ENCODE peak calls at places on chromosomes 3 and 15, in ten cellular contexts. A, S, J, F, Z, X, V, P, K and U are unnamed samples.

GRCh38 chr15:42118650-42119531 is 24.5 kb upstream of the PLA2G4D start:
- DNase-seq in A (no peak), S (no peak), J (peak), F (no peak), Z (no peak), X (peak), V (no peak), P (no peak), K (peak), U (no peak)

GRCh38 chr15:74775894-74776293 is 6.0 kb upstream of the CSK start:
- DNase-seq in A (no peak), S (no peak), J (no peak), F (no peak), Z (no peak), X (no peak), V (no peak), P (no peak), K (no peak), U (no peak)

GRCh38 chr3:150147776-150148175 is 177.1 kb upstream of the PFN2 start:
- DNase-seq in A (peak), S (peak), J (no peak), F (peak), Z (no peak), X (no peak), V (no peak), P (peak), K (no peak), U (peak)

GRCh38 chr3:46923559-46924350 is 46.2 kb downstream of the PTH1R start:
- DNase-seq in A (peak), S (no peak), J (peak), F (peak), Z (peak), X (peak), V (peak), P (no peak), K (no peak), U (peak)

GRCh38 chr3:52237659-52238172 is 1.2 kb downstream of the TWF2 start:
- DNase-seq in A (peak), S (peak), J (no peak), F (peak), Z (peak), X (peak), V (peak), P (peak), K (peak), U (peak)

GRCh38 chr3:46321461-46322104 is 32.3 kb upstream of the CCR2 start:
- DNase-seq in A (no peak), S (no peak), J (no peak), F (no peak), Z (no peak), X (no peak), V (no peak), P (no peak), K (no peak), U (no peak)

GRCh38 chr15:39792025-39792893 is 9.6 kb upstream of the FSIP1 start:
- DNase-seq in A (peak), S (no peak), J (no peak), F (no peak), Z (no peak), X (no peak), V (no peak), P (no peak), K (no peak), U (no peak)

GRCh38 chr3:21752749-21753347 is 1.8 kb upstream of the ZNF385D start:
- DNase-seq in A (peak), S (no peak), J (no peak), F (peak), Z (no peak), X (peak), V (peak), P (no peak), K (peak), U (peak)

GRCh38 chr3:160485931-160486330 is 36.3 kb upstream of the TRIM59 start:
- DNase-seq in A (no peak), S (no peak), J (no peak), F (peak), Z (no peak), X (no peak), V (peak), P (no peak), K (no peak), U (no peak)
- H3K4me3 ChIP-seq in A (peak), S (no peak), J (no peak), F (no peak), Z (no peak), X (no peak), V (no peak), P (peak), K (no peak), U (peak)

DNA sequence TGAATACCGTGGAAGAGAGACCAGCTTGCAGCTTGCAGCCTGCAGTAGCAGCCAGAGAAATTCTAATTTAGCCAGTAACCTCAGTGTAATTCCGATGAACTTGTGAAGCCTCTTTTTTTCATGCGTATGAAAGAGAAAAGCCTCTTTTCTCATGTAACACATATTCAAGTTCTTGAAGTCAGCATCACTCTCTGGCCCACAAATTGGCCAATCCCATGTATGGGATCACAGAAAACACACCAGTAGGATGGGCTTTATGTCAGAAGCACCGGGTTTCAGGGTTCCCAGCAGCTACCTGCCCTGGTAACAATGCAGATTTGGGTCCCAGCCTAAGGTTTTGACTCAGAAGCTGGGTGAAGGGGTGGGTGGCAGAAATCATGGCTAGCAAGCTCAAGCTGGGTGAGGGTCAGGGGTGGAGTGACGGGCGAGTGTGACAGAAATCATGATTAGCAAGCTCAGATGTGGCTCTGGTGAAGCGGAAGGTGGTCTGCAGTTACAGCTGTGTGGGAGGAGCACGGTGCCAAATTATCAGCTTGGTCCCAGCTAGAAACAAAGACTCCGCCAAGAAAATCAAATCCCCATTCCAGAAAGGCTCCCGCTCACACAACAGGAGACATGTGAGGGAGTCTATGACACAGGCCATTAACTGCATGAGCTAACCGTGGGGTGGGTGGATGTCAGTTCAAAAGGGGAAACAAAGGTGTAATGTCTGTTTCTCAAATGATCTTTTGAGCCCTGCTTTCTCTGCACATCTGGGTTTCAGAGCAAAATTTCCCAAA is 86.7 kb downstream of the SNRK start:
- DNase-seq in A (no peak), S (no peak), J (no peak), F (no peak), Z (no peak), X (peak), V (no peak), P (no peak), K (no peak), U (no peak)
- TF ChIP-seq CTCF in A (no peak), S (no peak), J (no peak), F (no peak), Z (no peak), X (no peak), V (no peak), P (no peak), K (no peak), U (no peak)

GRCh38 chr15:31331389-31331788 is 4.8 kb downstream of the KLF13 start:
- DNase-seq in A (no peak), S (no peak), J (no peak), F (no peak), Z (no peak), X (no peak), V (no peak), P (no peak), K (no peak), U (no peak)

GRCh38 chr15:31329640-31330010 is 3.0 kb downstream of the KLF13 start:
- DNase-seq in A (no peak), S (no peak), J (no peak), F (no peak), Z (no peak), X (no peak), V (no peak), P (no peak), K (no peak), U (no peak)

GRCh38 chr15:31328999-31329639 is 2.5 kb downstream of the KLF13 start:
- DNase-seq in A (no peak), S (no peak), J (peak), F (no peak), Z (peak), X (peak), V (no peak), P (no peak), K (no peak), U (no peak)

GRCh38 chr15:31330836-31331235 is 4.2 kb downstream of the KLF13 start:
- DNase-seq in A (no peak), S (no peak), J (no peak), F (no peak), Z (no peak), X (no peak), V (no peak), P (no peak), K (no peak), U (no peak)

DNA sequence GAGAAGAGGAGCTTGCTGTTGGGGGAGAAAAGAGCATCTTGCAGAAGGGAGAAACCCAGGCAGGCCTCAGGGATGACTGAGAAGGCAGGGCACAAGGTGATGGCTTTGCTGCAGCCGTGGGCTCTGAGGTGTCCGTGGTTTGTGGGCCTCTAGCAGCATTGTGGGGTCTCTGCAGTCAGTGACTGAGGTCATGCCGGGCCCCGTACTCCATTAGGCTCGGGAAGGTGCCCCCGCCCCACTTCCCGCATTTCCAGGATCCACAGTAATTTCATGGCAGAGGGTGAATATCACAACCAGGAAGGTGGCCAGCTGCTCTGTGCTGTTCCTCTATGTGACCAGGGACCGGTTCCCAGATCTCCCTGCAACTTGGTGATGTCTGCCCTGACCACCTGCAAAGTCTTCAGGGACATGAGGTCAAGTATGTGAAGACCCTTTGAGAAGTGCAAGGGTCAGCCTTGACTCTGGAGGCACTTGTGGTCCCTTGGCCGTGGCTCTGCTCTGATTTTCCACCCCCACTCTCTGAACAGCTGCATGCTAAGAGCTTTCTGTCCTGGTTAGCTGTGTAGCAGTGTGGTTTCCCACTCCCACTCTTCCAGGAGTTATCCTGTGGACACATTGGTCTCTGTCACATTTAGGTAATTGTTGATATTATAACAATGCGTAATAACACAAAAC is 3.6 kb downstream of the KLF13 start:
- DNase-seq in A (no peak), S (no peak), J (no peak), F (no peak), Z (no peak), X (no peak), V (no peak), P (no peak), K (no peak), U (no peak)
- H3K4me3 ChIP-seq in A (no peak), S (no peak), J (peak), F (no peak), Z (no peak), X (peak), V (no peak), P (peak), K (no peak), U (no peak)

GRCh38 chr15:47688573-47689086 is 28.7 kb upstream of the SEMA6D start:
- DNase-seq in A (peak), S (no peak), J (no peak), F (peak), Z (no peak), X (no peak), V (peak), P (no peak), K (no peak), U (peak)

GRCh38 chr15:47682661-47683060 is 34.6 kb upstream of the SEMA6D start:
- DNase-seq in A (no peak), S (no peak), J (no peak), F (no peak), Z (no peak), X (no peak), V (no peak), P (no peak), K (no peak), U (no peak)

GRCh38 chr15:47685141-47685870 is 32.0 kb upstream of the SEMA6D start:
- DNase-seq in A (peak), S (no peak), J (no peak), F (peak), Z (no peak), X (peak), V (no peak), P (no peak), K (no peak), U (no peak)
- TF ChIP-seq CTCF in A (no peak), S (no peak), J (no peak), F (no peak), Z (no peak), X (peak), V (no peak), P (no peak), K (no peak), U (no peak)

GRCh38 chr3:63972196-63972595 is 51.1 kb downstream of the PSMD6 start:
- DNase-seq in A (peak), S (no peak), J (no peak), F (peak), Z (no peak), X (no peak), V (no peak), P (no peak), K (no peak), U (peak)

GRCh38 chr3:63968612-63969350 is 54.5 kb downstream of the PSMD6 start:
- DNase-seq in A (peak), S (no peak), J (no peak), F (peak), Z (no peak), X (no peak), V (no peak), P (no peak), K (no peak), U (no peak)

GRCh38 chr3:63969866-63970265 is 53.4 kb downstream of the PSMD6 start:
- DNase-seq in A (no peak), S (no peak), J (no peak), F (no peak), Z (no peak), X (no peak), V (no peak), P (no peak), K (no peak), U (no peak)

GRCh38 chr3:63972987-63973386 is 50.3 kb downstream of the PSMD6 start:
- DNase-seq in A (no peak), S (no peak), J (no peak), F (no peak), Z (no peak), X (no peak), V (no peak), P (no peak), K (no peak), U (no peak)

DNA sequence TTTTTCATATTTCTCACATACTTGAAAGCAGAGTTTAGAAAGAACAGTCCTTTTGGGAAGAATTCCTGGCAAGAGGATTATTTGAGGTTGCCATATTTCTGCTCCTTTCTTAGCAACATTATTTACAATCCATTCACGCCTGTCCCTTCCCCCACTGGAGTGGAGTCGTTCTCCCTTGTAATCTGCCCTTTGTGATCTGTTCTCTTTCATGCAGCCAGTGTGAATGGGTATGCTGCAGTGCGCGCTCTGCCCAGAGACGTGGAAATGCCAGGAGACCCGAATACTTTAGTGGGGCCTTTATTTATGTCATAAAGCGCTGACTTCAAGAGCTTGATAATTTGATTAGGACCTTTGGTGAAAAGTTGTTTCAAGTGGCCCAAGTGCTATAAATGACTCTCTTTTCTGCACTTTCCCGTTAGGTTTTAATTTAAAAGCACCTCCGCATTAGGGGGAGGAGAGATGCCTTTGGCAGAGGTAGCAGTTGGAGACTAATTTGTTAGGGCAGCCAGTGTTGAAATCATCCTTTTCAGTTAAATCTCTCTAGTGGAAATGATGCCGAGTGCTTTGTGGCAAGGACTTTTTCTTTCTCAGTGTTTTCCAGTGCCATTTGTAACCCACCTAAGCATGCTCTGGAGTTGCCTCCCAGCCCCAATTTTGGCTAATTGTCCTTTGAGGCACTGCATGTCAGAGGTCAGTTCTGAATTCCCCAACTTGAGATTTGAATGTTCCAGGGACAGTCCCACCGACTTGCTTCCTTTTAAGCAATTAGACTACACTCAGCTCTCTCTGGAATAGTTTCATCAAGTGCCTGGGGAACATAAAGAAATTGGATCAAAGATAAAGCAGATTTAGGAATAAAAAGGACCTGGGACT is 52.5 kb downstream of the PSMD6 start:
- DNase-seq in A (no peak), S (no peak), J (no peak), F (peak), Z (no peak), X (peak), V (no peak), P (no peak), K (no peak), U (no peak)
- H3K4me3 ChIP-seq in A (no peak), S (no peak), J (no peak), F (no peak), Z (no peak), X (peak), V (no peak), P (no peak), K (no peak), U (no peak)

DNA sequence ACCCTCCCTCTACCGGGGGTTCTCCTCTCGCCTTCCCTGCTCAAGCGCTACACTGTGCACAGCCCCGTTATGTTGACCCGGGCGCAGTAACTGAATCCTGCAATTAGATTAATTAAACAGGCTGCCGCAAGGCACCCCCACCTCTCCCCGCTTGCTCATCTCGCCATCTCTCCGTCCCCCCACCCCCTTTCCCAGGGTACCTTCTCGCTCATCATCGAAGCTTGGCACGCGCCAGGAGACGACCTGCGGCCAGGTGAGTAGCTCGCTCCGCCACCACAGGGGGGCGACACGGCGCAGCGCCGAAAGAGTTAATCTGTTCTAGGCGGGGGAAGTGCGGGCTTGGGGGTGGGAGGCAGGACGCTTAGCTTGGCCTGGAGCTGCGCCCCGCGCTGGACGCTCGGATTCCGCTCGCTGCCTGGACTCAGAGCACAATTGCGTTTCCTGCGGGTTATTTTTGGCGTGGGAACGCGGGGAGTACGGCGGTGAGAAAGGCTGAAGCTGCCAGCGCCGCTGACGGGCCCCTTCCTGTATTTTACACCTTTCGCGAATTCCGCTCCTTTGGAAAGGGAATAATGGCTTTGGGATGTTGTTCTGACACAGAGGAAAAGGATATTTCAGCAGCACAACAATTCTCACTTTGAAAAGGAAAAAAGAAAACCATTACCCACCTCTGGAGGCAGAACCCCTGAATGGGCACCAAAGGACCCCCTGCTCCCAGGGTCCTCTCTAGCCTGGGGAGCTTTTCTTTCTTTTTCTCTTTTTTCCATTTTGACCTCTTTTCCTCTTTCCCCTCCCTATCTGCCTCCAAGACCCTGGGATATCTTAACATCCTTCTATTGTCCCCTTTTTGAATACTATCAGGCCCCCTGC is 1.5 kb downstream of the DLL4 start:
- DNase-seq in A (peak), S (no peak), J (no peak), F (peak), Z (no peak), X (peak), V (peak), P (peak), K (no peak), U (peak)
- TF ChIP-seq CTCF in A (peak), S (peak), J (peak), F (peak), Z (no peak), X (peak), V (peak), P (peak), K (no peak), U (peak)

DNA sequence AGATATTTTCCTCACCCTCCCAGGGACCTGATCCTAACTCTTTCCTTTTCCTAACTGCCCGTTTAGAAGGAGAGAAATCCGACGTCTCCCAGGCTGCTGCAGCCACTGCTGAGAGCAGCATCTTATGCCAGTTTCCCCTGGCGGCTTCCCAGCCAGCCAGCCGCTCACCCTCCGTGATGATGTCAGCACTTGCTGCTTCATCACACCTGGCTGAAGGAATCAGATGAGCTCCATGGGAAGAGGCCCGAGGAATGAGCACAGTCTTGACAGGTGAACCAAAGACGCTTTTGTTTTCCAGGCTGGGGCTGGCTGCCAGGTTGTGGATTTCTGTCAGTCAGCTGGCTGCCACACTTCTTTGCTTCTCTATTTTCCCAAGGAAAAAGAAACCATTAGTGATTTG is 445.1 kb upstream of the RBMS3 start:
- DNase-seq in A (peak), S (no peak), J (no peak), F (no peak), Z (no peak), X (peak), V (no peak), P (peak), K (no peak), U (no peak)
- H3K4me3 ChIP-seq in A (no peak), S (no peak), J (no peak), F (no peak), Z (no peak), X (no peak), V (no peak), P (no peak), K (no peak), U (no peak)